ENCODE peak calls at places on chromosomes 2 and 18, in eight cellular contexts. One of them, this sample, is unnamed. For H3K4me1, the result is how much of the 10 kb centered on the place peaks cover.

GRCh38 chr2:45778720-45779171 is 127.3 kb downstream of the PRKCE start:
- DNase-seq in GM23338: peak
- DNase-seq in SK-N-SH: peak
- DNase-seq in neural progenitor cell: peak
- DNase-seq in GM23248: peak
- DNase-seq in hepatocyte: peak
- DNase-seq in MM.1S: peak
- DNase-seq in HCT116: peak
- DNase-seq in this sample: peak

GRCh38 chr2:232539298-232540231 is at the start of gene CHRNG:
- DNase-seq in GM23338: no peak
- DNase-seq in SK-N-SH: no peak
- DNase-seq in neural progenitor cell: peak
- DNase-seq in GM23248: no peak
- DNase-seq in hepatocyte: peak
- DNase-seq in MM.1S: no peak
- DNase-seq in HCT116: no peak
- DNase-seq in this sample: no peak

GRCh38 chr18:37254256-37254880 is 311.2 kb downstream of the CELF4 start:
- DNase-seq in GM23338: peak
- DNase-seq in SK-N-SH: no peak
- DNase-seq in neural progenitor cell: no peak
- DNase-seq in GM23248: peak
- DNase-seq in hepatocyte: peak
- DNase-seq in MM.1S: no peak
- DNase-seq in HCT116: no peak
- DNase-seq in this sample: no peak

GRCh38 chr18:38576915-38577314 is 1011.3 kb upstream of the CELF4 start:
- DNase-seq in GM23338: no peak
- DNase-seq in SK-N-SH: no peak
- DNase-seq in neural progenitor cell: no peak
- DNase-seq in GM23248: no peak
- DNase-seq in hepatocyte: no peak
- DNase-seq in MM.1S: peak
- DNase-seq in HCT116: no peak
- DNase-seq in this sample: no peak

GRCh38 chr2:239285071-239285931 is 115.5 kb downstream of the HDAC4 start:
- DNase-seq in GM23338: no peak
- DNase-seq in SK-N-SH: no peak
- DNase-seq in neural progenitor cell: no peak
- DNase-seq in GM23248: peak
- DNase-seq in hepatocyte: no peak
- DNase-seq in MM.1S: no peak
- DNase-seq in HCT116: no peak
- DNase-seq in this sample: no peak

GRCh38 chr2:182587831-182588230 is 128.2 kb upstream of the DNAJC10 start:
- DNase-seq in GM23338: no peak
- DNase-seq in SK-N-SH: no peak
- DNase-seq in neural progenitor cell: no peak
- DNase-seq in GM23248: peak
- DNase-seq in hepatocyte: no peak
- DNase-seq in MM.1S: no peak
- DNase-seq in HCT116: no peak
- DNase-seq in this sample: no peak

GRCh38 chr2:197883354-197884032 is 79.1 kb downstream of the PLCL1 start:
- DNase-seq in GM23338: no peak
- DNase-seq in SK-N-SH: no peak
- DNase-seq in neural progenitor cell: no peak
- DNase-seq in GM23248: peak
- DNase-seq in hepatocyte: no peak
- DNase-seq in MM.1S: no peak
- DNase-seq in HCT116: no peak
- DNase-seq in this sample: no peak

GRCh38 chr18:33459612-33460011 is 19.1 kb upstream of the CCDC178 start:
- DNase-seq in GM23338: no peak
- DNase-seq in SK-N-SH: no peak
- DNase-seq in neural progenitor cell: no peak
- DNase-seq in GM23248: no peak
- DNase-seq in hepatocyte: no peak
- DNase-seq in MM.1S: no peak
- DNase-seq in HCT116: no peak
- DNase-seq in this sample: no peak

GRCh38 chr2:9336534-9337354 is 86.6 kb downstream of the ITGB1BP1 start:
- DNase-seq in GM23338: no peak
- DNase-seq in SK-N-SH: peak
- DNase-seq in neural progenitor cell: no peak
- DNase-seq in GM23248: peak
- DNase-seq in hepatocyte: peak
- DNase-seq in MM.1S: no peak
- DNase-seq in HCT116: no peak
- DNase-seq in this sample: no peak

GRCh38 chr2:104849618-104850097 is 4.3 kb upstream of the POU3F3 start:
- DNase-seq in GM23338: peak
- DNase-seq in SK-N-SH: peak
- DNase-seq in neural progenitor cell: peak
- DNase-seq in GM23248: peak
- DNase-seq in hepatocyte: peak
- DNase-seq in MM.1S: peak
- DNase-seq in HCT116: peak
- DNase-seq in this sample: peak

GRCh38 chr18:58671941-58672565 is 788 bp downstream of the MALT1 start:
- DNase-seq in GM23338: peak
- DNase-seq in SK-N-SH: no peak
- DNase-seq in neural progenitor cell: no peak
- DNase-seq in GM23248: peak
- DNase-seq in hepatocyte: no peak
- DNase-seq in MM.1S: peak
- DNase-seq in HCT116: no peak
- DNase-seq in this sample: peak

GRCh38 chr2:240873805-240874714 is 5.4 kb downstream of the AGXT start:
- DNase-seq in GM23338: peak
- DNase-seq in SK-N-SH: peak
- DNase-seq in neural progenitor cell: peak
- DNase-seq in GM23248: no peak
- DNase-seq in hepatocyte: peak
- DNase-seq in MM.1S: no peak
- DNase-seq in HCT116: no peak
- DNase-seq in this sample: no peak

GRCh38 chr2:172090044-172090946 is 5.0 kb downstream of the DLX1 start:
- DNase-seq in GM23338: peak
- DNase-seq in SK-N-SH: peak
- DNase-seq in neural progenitor cell: peak
- DNase-seq in GM23248: no peak
- DNase-seq in hepatocyte: no peak
- DNase-seq in MM.1S: no peak
- DNase-seq in HCT116: no peak
- DNase-seq in this sample: no peak

DNA sequence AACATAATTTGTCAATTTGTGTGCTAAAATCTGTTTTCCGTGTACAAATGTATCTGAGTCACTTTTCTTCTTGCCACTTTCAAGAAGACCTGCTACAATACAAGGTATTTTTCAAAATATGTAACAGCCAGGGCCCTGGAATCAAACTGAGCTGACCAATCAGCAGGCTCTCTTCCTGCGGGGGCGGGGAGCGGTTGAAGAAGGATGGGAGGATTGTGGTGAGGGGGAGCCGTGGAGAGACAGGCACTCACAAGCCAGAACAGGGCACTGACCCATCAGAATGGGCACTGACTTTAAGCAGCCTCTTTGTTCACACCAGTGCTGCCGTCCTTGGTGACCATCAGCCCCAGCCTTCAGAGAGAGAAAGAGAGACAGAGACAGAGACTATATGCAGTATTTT is 40.6 kb upstream of the CCNYL1 start:
- DNase-seq in GM23338: peak
- DNase-seq in SK-N-SH: peak
- DNase-seq in neural progenitor cell: peak
- DNase-seq in GM23248: no peak
- DNase-seq in hepatocyte: no peak
- DNase-seq in MM.1S: no peak
- DNase-seq in HCT116: no peak
- DNase-seq in this sample: no peak
- H3K4me1 ChIP-seq in GM23338: under half
- H3K4me1 ChIP-seq in SK-N-SH: under half
- H3K4me1 ChIP-seq in neural progenitor cell: under half
- H3K4me1 ChIP-seq in GM23248: under half
- H3K4me1 ChIP-seq in hepatocyte: under half
- H3K4me1 ChIP-seq in MM.1S: under half
- H3K4me1 ChIP-seq in HCT116: under half
- H3K4me1 ChIP-seq in this sample: under half

GRCh38 chr2:234711308-234711707 is 214.4 kb upstream of the ARL4C start:
- DNase-seq in GM23338: no peak
- DNase-seq in SK-N-SH: no peak
- DNase-seq in neural progenitor cell: no peak
- DNase-seq in GM23248: no peak
- DNase-seq in hepatocyte: no peak
- DNase-seq in MM.1S: no peak
- DNase-seq in HCT116: no peak
- DNase-seq in this sample: no peak

GRCh38 chr2:234710066-234710465 is 213.2 kb upstream of the ARL4C start:
- DNase-seq in GM23338: no peak
- DNase-seq in SK-N-SH: no peak
- DNase-seq in neural progenitor cell: no peak
- DNase-seq in GM23248: no peak
- DNase-seq in hepatocyte: no peak
- DNase-seq in MM.1S: no peak
- DNase-seq in HCT116: no peak
- DNase-seq in this sample: no peak

GRCh38 chr2:234710587-234710986 is 213.7 kb upstream of the ARL4C start:
- DNase-seq in GM23338: peak
- DNase-seq in SK-N-SH: no peak
- DNase-seq in neural progenitor cell: no peak
- DNase-seq in GM23248: no peak
- DNase-seq in hepatocyte: no peak
- DNase-seq in MM.1S: no peak
- DNase-seq in HCT116: no peak
- DNase-seq in this sample: no peak

GRCh38 chr2:234708091-234708683 is 211.3 kb upstream of the ARL4C start:
- DNase-seq in GM23338: peak
- DNase-seq in SK-N-SH: no peak
- DNase-seq in neural progenitor cell: peak
- DNase-seq in GM23248: no peak
- DNase-seq in hepatocyte: no peak
- DNase-seq in MM.1S: no peak
- DNase-seq in HCT116: no peak
- DNase-seq in this sample: no peak

GRCh38 chr2:234708717-234709116 is 211.8 kb upstream of the ARL4C start:
- DNase-seq in GM23338: no peak
- DNase-seq in SK-N-SH: no peak
- DNase-seq in neural progenitor cell: no peak
- DNase-seq in GM23248: no peak
- DNase-seq in hepatocyte: no peak
- DNase-seq in MM.1S: no peak
- DNase-seq in HCT116: no peak
- DNase-seq in this sample: no peak
- TF ChIP-seq EZH2phosphoT487 in GM23338: no peak
- TF ChIP-seq EZH2phosphoT487 in SK-N-SH: no peak
- TF ChIP-seq EZH2phosphoT487 in neural progenitor cell: no peak
- TF ChIP-seq EZH2phosphoT487 in GM23248: no peak
- TF ChIP-seq EZH2phosphoT487 in hepatocyte: no peak
- TF ChIP-seq EZH2phosphoT487 in MM.1S: no peak
- TF ChIP-seq EZH2phosphoT487 in HCT116: no peak
- TF ChIP-seq EZH2phosphoT487 in this sample: no peak

DNA sequence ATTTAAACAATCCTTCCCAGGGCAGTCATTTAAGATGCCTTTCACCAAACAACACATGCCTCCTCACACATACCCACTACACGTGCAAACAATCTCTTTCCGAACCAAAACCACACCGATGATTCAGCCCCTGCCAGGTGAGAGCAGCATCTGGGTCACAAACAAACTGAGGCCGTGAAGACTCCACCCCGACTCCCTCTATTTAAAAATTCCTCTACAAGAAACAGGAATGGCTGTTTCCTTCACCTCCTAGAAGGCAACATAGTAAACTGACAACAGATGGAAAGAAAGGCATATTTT is 8.6 kb downstream of the CYB5A start:
- DNase-seq in GM23338: no peak
- DNase-seq in SK-N-SH: no peak
- DNase-seq in neural progenitor cell: no peak
- DNase-seq in GM23248: no peak
- DNase-seq in hepatocyte: no peak
- DNase-seq in MM.1S: no peak
- DNase-seq in HCT116: no peak
- DNase-seq in this sample: no peak
- H3K4me1 ChIP-seq in GM23338: half or more
- H3K4me1 ChIP-seq in SK-N-SH: under half
- H3K4me1 ChIP-seq in neural progenitor cell: under half
- H3K4me1 ChIP-seq in GM23248: under half
- H3K4me1 ChIP-seq in hepatocyte: half or more
- H3K4me1 ChIP-seq in MM.1S: under half
- H3K4me1 ChIP-seq in HCT116: under half
- H3K4me1 ChIP-seq in this sample: under half

DNA sequence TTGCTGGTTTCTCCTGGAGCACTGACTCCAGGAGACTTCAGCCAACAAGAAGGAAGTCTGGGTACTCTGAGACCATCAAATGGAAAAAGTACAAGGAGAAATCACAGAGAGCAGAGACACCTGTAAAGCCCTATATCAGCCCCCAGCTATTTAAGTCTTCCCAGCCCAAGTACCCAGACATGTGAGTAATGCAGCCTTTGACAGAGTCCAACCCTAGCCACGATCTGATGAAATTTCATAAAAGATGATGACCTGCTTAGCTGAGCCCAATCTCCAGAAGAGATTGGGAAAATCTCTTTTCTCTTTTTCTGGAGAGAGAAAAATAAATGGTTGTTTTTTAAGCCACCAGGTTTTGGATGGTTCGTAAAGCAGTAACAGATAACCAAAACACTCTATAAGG is 196.6 kb downstream of the NBAS start:
- DNase-seq in GM23338: no peak
- DNase-seq in SK-N-SH: no peak
- DNase-seq in neural progenitor cell: no peak
- DNase-seq in GM23248: peak
- DNase-seq in hepatocyte: no peak
- DNase-seq in MM.1S: no peak
- DNase-seq in HCT116: no peak
- DNase-seq in this sample: no peak
- TF ChIP-seq EZH2phosphoT487 in GM23338: no peak
- TF ChIP-seq EZH2phosphoT487 in SK-N-SH: no peak
- TF ChIP-seq EZH2phosphoT487 in neural progenitor cell: no peak
- TF ChIP-seq EZH2phosphoT487 in GM23248: no peak
- TF ChIP-seq EZH2phosphoT487 in hepatocyte: no peak
- TF ChIP-seq EZH2phosphoT487 in MM.1S: no peak
- TF ChIP-seq EZH2phosphoT487 in HCT116: no peak
- TF ChIP-seq EZH2phosphoT487 in this sample: no peak